ENCODE peak calls at places on chromosomes 4 and X, in five cellular contexts. T is CD8-positive, alpha-beta T cell; L is CD8-positive, alpha-beta memory T cell; Q is naive thymus-derived CD4-positive, alpha-beta T cell; S is lower lobe of right lung. G is an unnamed sample.

GRCh38 chr4:150501983-150502382 is 80.0 kb upstream of the MAB21L2 start:
- DNase-seq in T (no peak), Q (no peak), S (no peak), L (no peak), G (no peak)

GRCh38 chr4:133146574-133147198 is 2.4 kb upstream of the PCDH10 start:
- DNase-seq in T (no peak), Q (no peak), S (no peak), L (no peak), G (no peak)

GRCh38 chrX:68570598-68570997 is 71.7 kb downstream of the YIPF6 start:
- DNase-seq in S (no peak), T (no peak), Q (no peak), L (no peak), G (no peak)

GRCh38 chr4:2954358-2955185 is 8.6 kb downstream of the NOP14 start:
- DNase-seq in S (no peak), Q (no peak), L (peak), T (no peak), G (no peak)

GRCh38 chrX:54950730-54951375 is 30.2 kb downstream of the TRO start:
- DNase-seq in L (no peak), Q (no peak), T (no peak), S (no peak), G (no peak)

GRCh38 chr4:144283496-144283895 is 143.0 kb upstream of the GYPA start:
- DNase-seq in Q (no peak), S (no peak), L (no peak), T (no peak), G (no peak)

GRCh38 chr4:8391972-8392371 is 48.6 kb downstream of the ACOX3 start:
- DNase-seq in Q (no peak), L (no peak), S (no peak), T (no peak), G (peak)

GRCh38 chr4:14857986-14858385 is 144.3 kb upstream of the CPEB2 start:
- DNase-seq in S (no peak), Q (no peak), L (no peak), T (no peak), G (no peak)

GRCh38 chrX:40105791-40106676 is 8.3 kb upstream of the BCOR start:
- DNase-seq in S (peak), L (peak), Q (peak), T (peak), G (no peak)

GRCh38 chr4:40316782-40317635 is 18.1 kb upstream of the CHRNA9 start:
- DNase-seq in Q (peak), L (peak), T (peak), S (no peak), G (no peak)

GRCh38 chr4:114250439-114250891 is 271.0 kb upstream of the ARSJ start:
- DNase-seq in S (no peak), Q (no peak), T (no peak), L (no peak), G (no peak)

GRCh38 chr4:176409627-176410026 is 89.9 kb downstream of the SPCS3 start:
- DNase-seq in S (no peak), L (no peak), Q (no peak), T (no peak), G (no peak)

GRCh38 chr4:86838141-86838540 is 11.0 kb downstream of the SLC10A6 start:
- DNase-seq in S (no peak), L (no peak), T (no peak), Q (no peak), G (no peak)

GRCh38 chr4:8775751-8776355 is 95.8 kb downstream of the HMX1 start:
- DNase-seq in T (no peak), S (peak), L (no peak), Q (no peak), G (no peak)

GRCh38 chr4:62023633-62024032 is 823.5 kb downstream of the ADGRL3 start:
- DNase-seq in S (no peak), T (no peak), L (no peak), Q (no peak), G (no peak)

GRCh38 chr4:174669278-174669677 is 147.0 kb upstream of the HPGD start:
- DNase-seq in T (no peak), Q (no peak), S (no peak), L (no peak), G (peak)

GRCh38 chrX:57070185-57070984 is 51.0 kb downstream of the SPIN2B start:
- DNase-seq in L (no peak), S (no peak), Q (no peak), T (no peak), G (no peak)

GRCh38 chrX:40945366-40945713 is 139.9 kb upstream of the USP9X start:
- DNase-seq in Q (no peak), T (no peak), L (no peak), S (no peak), G (no peak)

GRCh38 chrX:33178218-33178617 is 33.1 kb downstream of the DMD start:
- DNase-seq in Q (no peak), L (no peak), T (no peak), S (no peak), G (no peak)
- H3K27ac ChIP-seq in Q (no peak), L (no peak), T (no peak), S (no peak), G (no peak)

DNA sequence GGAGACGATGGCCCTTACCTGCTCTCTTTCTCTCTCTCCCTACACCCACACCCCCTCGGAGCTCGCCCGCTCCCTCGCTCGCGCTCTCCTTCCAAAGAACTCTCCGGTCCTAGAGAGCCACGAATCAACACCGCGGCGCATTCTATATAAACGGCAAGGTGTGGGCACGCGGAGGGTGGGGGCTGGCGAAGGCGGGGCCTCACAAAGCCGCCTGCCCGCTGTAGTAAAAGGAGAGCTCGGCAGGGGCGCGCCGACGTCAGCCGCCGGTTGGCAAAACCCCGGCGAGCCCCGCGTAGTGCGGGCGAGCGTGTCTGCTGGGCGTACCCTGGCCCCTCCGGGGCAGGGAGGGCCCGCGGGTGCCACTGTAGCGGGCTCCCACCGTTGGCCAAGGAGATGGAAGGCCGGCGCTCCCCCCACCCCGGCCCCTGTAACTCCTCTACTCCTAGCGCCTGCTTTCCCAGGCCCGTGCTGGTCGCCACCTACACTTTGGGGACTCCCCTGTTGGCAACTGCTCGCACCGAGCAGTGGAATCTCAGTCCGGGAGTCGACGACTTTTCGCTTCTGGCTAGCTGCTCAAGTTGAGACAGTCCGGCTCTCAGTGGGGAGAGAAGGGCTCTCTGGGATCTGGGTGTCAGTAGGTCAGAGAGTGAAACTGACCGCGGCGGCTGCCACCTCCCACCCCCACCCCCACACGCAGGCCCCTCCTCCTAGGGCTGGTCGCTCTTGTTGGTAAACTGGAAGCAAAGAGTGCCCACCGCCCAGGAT is 325.5 kb upstream of the F9 start:
- DNase-seq in Q (no peak), T (no peak), L (no peak), S (peak), G (no peak)
- H3K27ac ChIP-seq in Q (no peak), T (no peak), L (no peak), S (no peak), G (no peak)

GRCh38 chr4:68861057-68861456 is 45.3 kb downstream of the UGT2B10 start:
- DNase-seq in T (no peak), S (no peak), Q (no peak), L (no peak), G (no peak)
- H3K27ac ChIP-seq in T (no peak), S (no peak), Q (no peak), L (no peak), G (no peak)

GRCh38 chr4:92339671-92340070 is 35.9 kb downstream of the GRID2 start:
- DNase-seq in S (no peak), T (no peak), Q (no peak), L (no peak), G (no peak)
- H3K27ac ChIP-seq in S (no peak), T (no peak), Q (no peak), L (no peak), G (no peak)

GRCh38 chr4:84931961-84932360 is 34.5 kb downstream of the WDFY3 start:
- DNase-seq in S (no peak), Q (no peak), L (no peak), T (no peak), G (no peak)
- H3K27ac ChIP-seq in S (no peak), Q (no peak), L (no peak), T (no peak), G (no peak)

GRCh38 chr4:109185951-109186350 is 116.5 kb downstream of the COL25A1 start:
- DNase-seq in T (no peak), Q (no peak), S (no peak), L (no peak), G (no peak)

GRCh38 chr4:109184421-109184956 is 118.0 kb downstream of the COL25A1 start:
- DNase-seq in S (no peak), L (no peak), Q (no peak), T (no peak), G (no peak)

GRCh38 chr4:109186458-109186945 is 116.0 kb downstream of the COL25A1 start:
- DNase-seq in S (no peak), L (no peak), Q (no peak), T (no peak), G (no peak)

GRCh38 chr4:109183851-109184345 is 118.6 kb downstream of the COL25A1 start:
- DNase-seq in L (no peak), S (no peak), Q (no peak), T (no peak), G (no peak)

DNA sequence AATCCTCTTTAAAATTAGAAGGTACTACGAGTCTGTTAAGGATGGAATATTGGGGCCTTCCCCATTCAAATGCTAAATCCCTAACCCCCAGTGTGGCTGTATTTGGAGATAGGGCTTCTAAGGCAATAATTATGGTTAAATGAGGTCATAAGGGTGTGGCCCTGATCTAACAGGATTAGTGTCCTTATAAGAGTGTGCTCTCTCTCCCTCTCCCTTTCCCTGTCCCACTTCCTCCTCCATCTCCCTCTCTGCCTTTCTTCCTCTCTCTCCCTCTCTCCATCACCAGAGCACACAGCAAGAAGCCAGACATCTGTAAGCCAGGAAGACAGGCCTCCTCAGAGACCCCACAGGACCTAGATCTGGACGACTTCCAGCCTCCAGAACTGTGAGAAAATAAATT is 116.9 kb downstream of the COL25A1 start:
- DNase-seq in L (no peak), Q (no peak), T (no peak), S (no peak), G (no peak)
- H3K27ac ChIP-seq in L (no peak), Q (no peak), T (no peak), S (no peak), G (no peak)

GRCh38 chrX:135003876-135004623 is 13.3 kb downstream of the SMIM10 start:
- DNase-seq in T (peak), L (peak), Q (peak), S (peak), G (peak)
- H3K27ac ChIP-seq in T (peak), L (no peak), Q (peak), S (peak), G (peak)

GRCh38 chr4:123554263-123554662 is 157.7 kb downstream of the SPRY1 start:
- DNase-seq in S (no peak), L (no peak), Q (no peak), T (no peak), G (no peak)

GRCh38 chr4:123554819-123555499 is 158.4 kb downstream of the SPRY1 start:
- DNase-seq in L (no peak), S (no peak), Q (no peak), T (no peak), G (no peak)

GRCh38 chr4:123555500-123556273 is 159.1 kb downstream of the SPRY1 start:
- DNase-seq in L (no peak), S (peak), Q (no peak), T (no peak), G (no peak)

GRCh38 chr4:123553279-123553678 is 156.7 kb downstream of the SPRY1 start:
- DNase-seq in Q (no peak), S (no peak), L (no peak), T (no peak), G (no peak)

GRCh38 chr4:123553733-123554132 is 157.1 kb downstream of the SPRY1 start:
- DNase-seq in T (no peak), Q (no peak), L (no peak), S (no peak), G (no peak)
- H3K27ac ChIP-seq in T (no peak), Q (no peak), L (no peak), S (no peak), G (no peak)